ENCODE peak calls at places on chromosomes 4 and X, in five cellular contexts. L is suprapubic skin, M is HepG2, E is uterus, R is transverse colon. G is an unnamed sample.
A peak's percentile ranks its signal among the peaks of the same experiment; 100 is the strongest.

GRCh38 chr4:180664766-180665368 is 1578.3 kb upstream of the TENM3 start:
- DNase-seq in L (peak; percentile 66), M (peak; percentile 66), E (peak; percentile 20), R (peak; percentile 56), G (peak; percentile 94)

GRCh38 chrX:110412971-110413726 is 54.5 kb downstream of the RTL9 start:
- DNase-seq in L (peak; percentile 78), M (peak; percentile 28), E (peak; percentile 63), R (peak; percentile 69), G (peak; percentile 18)

GRCh38 chr4:146146918-146147317 is 28.6 kb upstream of the LSM6 start:
- DNase-seq in L (no peak), M (peak; percentile 5), E (no peak), R (no peak), G (no peak)

GRCh38 chrX:150980711-150981110 is 2.4 kb upstream of the HMGB3 start:
- DNase-seq in L (no peak), M (no peak), E (no peak), R (no peak), G (no peak)

GRCh38 chr4:123876640-123877039 is 480.0 kb downstream of the SPRY1 start:
- DNase-seq in L (no peak), M (no peak), E (no peak), R (no peak), G (no peak)

GRCh38 chr4:185577592-185577940 is 42.3 kb upstream of the PDLIM3 start:
- DNase-seq in L (no peak), M (no peak), E (no peak), R (no peak), G (no peak)

GRCh38 chrX:123060986-123061385 is 123.1 kb upstream of the GRIA3 start:
- DNase-seq in L (no peak), M (no peak), E (no peak), R (no peak), G (no peak)

GRCh38 chr4:61580721-61581377 is 380.7 kb downstream of the ADGRL3 start:
- DNase-seq in L (no peak), M (no peak), E (no peak), R (no peak), G (no peak)

GRCh38 chrX:150544835-150545790 is 23.3 kb upstream of the MTM1 start:
- DNase-seq in L (no peak), M (no peak), E (no peak), R (no peak), G (no peak)

GRCh38 chr4:106315476-106315967 is 487 bp downstream of the TBCK start:
- DNase-seq in L (peak; percentile 59), M (peak; percentile 39), E (no peak), R (no peak), G (no peak)

GRCh38 chrX:20265726-20266681 is 705 bp downstream of the RPS6KA3 start:
- DNase-seq in L (peak; percentile 70), M (no peak), E (peak; percentile 34), R (peak; percentile 29), G (no peak)

GRCh38 chrX:20263474-20263873 is 3.2 kb downstream of the RPS6KA3 start:
- DNase-seq in L (no peak), M (no peak), E (no peak), R (no peak), G (no peak)

GRCh38 chrX:20267599-20267923 is 852 bp upstream of the RPS6KA3 start:
- DNase-seq in L (no peak), M (no peak), E (no peak), R (no peak), G (no peak)

GRCh38 chrX:20266810-20267598 is at the start of gene RPS6KA3:
- DNase-seq in L (peak; percentile 93), M (peak; percentile 71), E (peak; percentile 90), R (peak; percentile 94), G (peak; percentile 81)

DNA sequence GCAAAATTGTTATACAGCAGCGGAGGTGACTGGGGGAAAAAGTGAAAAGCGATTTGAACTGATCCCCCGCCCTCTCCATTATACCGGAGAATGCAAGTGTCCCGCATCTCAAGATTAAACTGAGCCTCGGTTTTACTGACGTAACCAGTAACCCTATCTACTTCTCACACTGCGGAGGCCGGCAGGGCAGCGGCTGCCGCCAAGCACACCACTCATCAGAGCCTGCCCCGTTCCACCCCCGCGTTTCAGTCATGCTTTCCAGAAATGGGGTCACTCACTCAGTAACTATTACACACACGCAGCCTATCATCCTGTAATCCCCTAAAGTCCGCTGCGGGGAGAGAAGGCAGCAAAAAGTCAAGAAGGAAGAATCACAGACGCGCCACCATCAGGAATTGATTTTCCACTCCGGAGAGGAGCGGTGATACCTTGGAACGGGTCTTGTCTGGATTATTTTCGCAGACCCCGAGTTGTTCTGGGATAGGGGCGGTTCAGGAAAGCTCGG is 1.4 kb downstream of the RPS6KA3 start:
- DNase-seq in L (peak; percentile 78), M (peak; percentile 31), E (peak; percentile 67), R (peak; percentile 62), G (peak; percentile 33)
- TF ChIP-seq POLR2A in L (no peak), M (peak; percentile 36), E (peak; percentile 34), R (peak; percentile 81), G (no peak)

GRCh38 chr4:183723561-183724228 is 64.6 kb downstream of the TRAPPC11 start:
- DNase-seq in L (no peak), M (peak; percentile 64), E (no peak), R (no peak), G (no peak)

GRCh38 chr4:183721207-183722081 is 62.4 kb downstream of the TRAPPC11 start:
- DNase-seq in L (no peak), M (peak; percentile 96), E (peak; percentile 45), R (peak; percentile 83), G (no peak)

GRCh38 chr4:183718876-183719275 is 59.8 kb downstream of the TRAPPC11 start:
- DNase-seq in L (no peak), M (peak; percentile 26), E (no peak), R (no peak), G (no peak)

GRCh38 chr4:183727482-183727881 is 68.4 kb downstream of the TRAPPC11 start:
- DNase-seq in L (no peak), M (peak; percentile 69), E (no peak), R (no peak), G (no peak)

DNA sequence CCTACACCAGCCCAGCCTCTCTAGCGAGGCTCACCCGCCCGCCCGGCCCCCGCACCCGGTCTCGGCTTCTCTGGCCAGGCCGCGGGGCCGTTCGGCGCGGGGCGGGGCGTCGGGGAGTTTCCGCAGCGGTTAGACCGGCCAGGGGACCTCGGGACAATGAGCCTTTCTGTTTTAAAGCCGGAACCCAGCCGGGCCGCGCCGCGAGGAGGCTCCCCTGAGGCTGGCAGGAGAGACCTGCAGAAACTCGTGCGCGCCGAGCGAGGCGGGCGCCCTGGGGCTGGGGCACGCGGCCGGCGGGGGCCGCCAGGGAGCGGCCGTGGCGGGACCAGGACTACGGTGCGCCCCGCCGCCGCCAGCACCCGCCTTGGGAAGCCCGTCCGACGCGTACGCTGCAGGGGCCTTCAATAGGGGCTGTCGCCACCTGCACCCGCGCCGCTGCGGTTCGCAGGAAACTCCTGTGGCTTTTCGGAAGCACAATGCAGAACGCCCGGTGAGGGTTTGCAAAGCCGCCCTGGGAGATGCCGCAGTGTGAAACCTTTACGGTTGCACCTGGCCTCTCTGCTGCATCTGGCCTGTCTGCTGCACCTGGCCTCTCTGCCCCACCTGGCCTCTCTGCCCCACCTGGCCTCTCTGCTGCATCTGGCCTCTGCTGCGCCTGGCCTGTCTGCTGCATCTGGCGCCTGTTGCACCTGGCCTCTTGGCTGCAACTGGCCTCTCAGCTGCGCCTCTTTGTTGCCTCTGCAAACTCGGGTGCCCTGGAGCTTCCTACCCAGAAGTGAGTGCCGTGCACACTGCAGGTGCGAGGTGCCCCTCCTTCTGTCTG is 63.9 kb downstream of the TRAPPC11 start:
- DNase-seq in L (peak; percentile 85), M (no peak), E (peak; percentile 45), R (peak; percentile 80), G (peak; percentile 22)
- TF ChIP-seq POLR2A in L (no peak), M (no peak), E (no peak), R (no peak), G (no peak)

GRCh38 chr4:25862411-25863346 is at the start of gene SEL1L3:
- DNase-seq in L (no peak), M (no peak), E (peak; percentile 20), R (peak; percentile 80), G (no peak)
- TF ChIP-seq POLR2A in L (no peak), M (no peak), E (no peak), R (no peak), G (no peak)

GRCh38 chr4:76210502-76210901 is 3.1 kb downstream of the SCARB2 start:
- DNase-seq in L (no peak), M (no peak), E (no peak), R (no peak), G (no peak)

GRCh38 chr4:76209876-76210275 is 3.7 kb downstream of the SCARB2 start:
- DNase-seq in L (no peak), M (no peak), E (no peak), R (no peak), G (no peak)

GRCh38 chr4:76206222-76206942 is 7.2 kb downstream of the SCARB2 start:
- DNase-seq in L (no peak), M (no peak), E (no peak), R (no peak), G (no peak)

GRCh38 chr4:76204936-76205335 is 8.7 kb downstream of the SCARB2 start:
- DNase-seq in L (no peak), M (no peak), E (no peak), R (no peak), G (no peak)

GRCh38 chr4:76208005-76208765 is 5.4 kb downstream of the SCARB2 start:
- DNase-seq in L (peak; percentile 84), M (peak; percentile 85), E (peak; percentile 73), R (peak; percentile 82), G (peak; percentile 81)
- TF ChIP-seq POLR2A in L (no peak), M (no peak), E (peak; percentile 34), R (peak; percentile 51), G (no peak)

DNA sequence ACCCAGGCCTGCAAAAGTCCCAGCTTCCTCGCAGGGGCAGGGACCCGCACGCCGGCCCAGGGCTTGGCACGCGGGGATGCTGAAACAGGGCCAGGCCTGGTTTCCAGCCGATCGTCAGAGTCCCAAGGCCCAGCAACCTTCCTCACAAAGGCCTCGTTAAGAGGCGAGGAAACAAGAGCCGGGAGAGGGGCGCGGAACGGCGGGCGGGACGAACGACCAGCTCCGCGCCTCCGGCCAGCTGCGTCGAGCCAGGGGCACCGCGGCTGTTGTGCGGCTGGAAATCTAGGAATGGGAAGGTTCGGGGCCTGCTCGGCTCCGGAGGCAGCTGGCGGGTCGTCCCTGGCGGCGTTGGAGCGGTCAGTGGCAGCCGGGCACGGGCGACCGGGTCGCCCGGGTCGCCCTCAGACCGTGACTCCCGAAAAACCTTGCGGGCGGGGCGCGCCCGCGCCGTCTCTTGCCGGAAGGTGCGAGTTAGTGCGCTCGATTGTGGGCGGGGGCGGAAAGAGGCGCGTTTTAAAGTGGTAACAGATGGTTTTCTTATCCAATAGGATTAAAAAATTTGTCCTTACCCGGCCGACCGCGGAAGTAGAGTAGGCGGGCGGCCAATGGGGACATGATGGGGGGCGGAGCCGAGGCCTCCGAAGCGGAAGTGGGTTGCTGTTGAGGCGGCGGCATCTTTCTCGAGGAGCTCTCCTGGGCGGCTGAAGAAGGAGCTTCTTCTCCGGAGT is at the start of gene RNF4:
- DNase-seq in L (peak; percentile 98), M (peak; percentile 93), E (peak; percentile 96), R (peak; percentile 98), G (peak; percentile 93)
- TF ChIP-seq POLR2A in L (peak; percentile 29), M (no peak), E (peak; percentile 60), R (peak; percentile 87), G (peak; percentile 68)

GRCh38 chrX:54745676-54746075 is 52.4 kb downstream of the ITIH6 start:
- DNase-seq in L (no peak), M (no peak), E (no peak), R (no peak), G (no peak)
- TF ChIP-seq POLR2A in L (no peak), M (no peak), E (no peak), R (no peak), G (no peak)

GRCh38 chr4:30719363-30720020 is 677 bp upstream of the PCDH7 start:
- DNase-seq in L (no peak), M (no peak), E (peak; percentile 55), R (peak; percentile 40), G (no peak)
- TF ChIP-seq POLR2A in L (no peak), M (no peak), E (peak; percentile 22), R (no peak), G (no peak)